ENCODE peak calls at places on chromosomes 4 and X, in eight cellular contexts. One of them, this sample, is unnamed. For H3K4me1 and H3K9me3, the result is how much of the 10 kb centered on the place peaks cover.

GRCh38 chr4:125736057-125736456 is 421.3 kb downstream of the FAT4 start:
- DNase-seq in OCI-LY7: no peak
- DNase-seq in osteoblast: no peak
- DNase-seq in Karpas-422: peak
- DNase-seq in K562: no peak
- DNase-seq in neural progenitor cell: no peak
- DNase-seq in trophoblast cell: no peak
- DNase-seq in HCT116: no peak
- DNase-seq in this sample: no peak

GRCh38 chr4:14916554-14917304 is 85.6 kb upstream of the CPEB2 start:
- DNase-seq in OCI-LY7: no peak
- DNase-seq in osteoblast: peak
- DNase-seq in Karpas-422: no peak
- DNase-seq in K562: no peak
- DNase-seq in neural progenitor cell: no peak
- DNase-seq in trophoblast cell: peak
- DNase-seq in HCT116: peak
- DNase-seq in this sample: no peak

GRCh38 chr4:156956359-156956758 is 15.2 kb downstream of the PDGFC start:
- DNase-seq in OCI-LY7: no peak
- DNase-seq in osteoblast: no peak
- DNase-seq in Karpas-422: no peak
- DNase-seq in K562: no peak
- DNase-seq in neural progenitor cell: no peak
- DNase-seq in trophoblast cell: no peak
- DNase-seq in HCT116: no peak
- DNase-seq in this sample: no peak

GRCh38 chr4:1721666-1722550 is 587 bp downstream of the TACC3 start:
- DNase-seq in OCI-LY7: peak
- DNase-seq in osteoblast: peak
- DNase-seq in Karpas-422: peak
- DNase-seq in K562: peak
- DNase-seq in neural progenitor cell: peak
- DNase-seq in trophoblast cell: no peak
- DNase-seq in HCT116: no peak
- DNase-seq in this sample: no peak

GRCh38 chrX:132119821-132120220 is 8.0 kb downstream of the FRMD7 start:
- DNase-seq in OCI-LY7: no peak
- DNase-seq in osteoblast: no peak
- DNase-seq in Karpas-422: no peak
- DNase-seq in K562: no peak
- DNase-seq in neural progenitor cell: peak
- DNase-seq in trophoblast cell: peak
- DNase-seq in HCT116: no peak
- DNase-seq in this sample: no peak

GRCh38 chr4:139171878-139172691 is 4.9 kb downstream of the ELF2 start:
- DNase-seq in OCI-LY7: no peak
- DNase-seq in osteoblast: peak
- DNase-seq in Karpas-422: no peak
- DNase-seq in K562: no peak
- DNase-seq in neural progenitor cell: no peak
- DNase-seq in trophoblast cell: peak
- DNase-seq in HCT116: no peak
- DNase-seq in this sample: no peak

GRCh38 chr4:128871948-128872347 is 62.4 kb downstream of the JADE1 start:
- DNase-seq in OCI-LY7: no peak
- DNase-seq in osteoblast: no peak
- DNase-seq in Karpas-422: no peak
- DNase-seq in K562: no peak
- DNase-seq in neural progenitor cell: no peak
- DNase-seq in trophoblast cell: peak
- DNase-seq in HCT116: no peak
- DNase-seq in this sample: no peak

GRCh38 chr4:20287246-20287645 is 35.5 kb downstream of the SLIT2 start:
- DNase-seq in OCI-LY7: no peak
- DNase-seq in osteoblast: no peak
- DNase-seq in Karpas-422: no peak
- DNase-seq in K562: no peak
- DNase-seq in neural progenitor cell: no peak
- DNase-seq in trophoblast cell: no peak
- DNase-seq in HCT116: no peak
- DNase-seq in this sample: no peak

GRCh38 chrX:7083021-7083420 is 64.5 kb upstream of the STS start:
- DNase-seq in OCI-LY7: peak
- DNase-seq in osteoblast: no peak
- DNase-seq in Karpas-422: peak
- DNase-seq in K562: no peak
- DNase-seq in neural progenitor cell: no peak
- DNase-seq in trophoblast cell: no peak
- DNase-seq in HCT116: no peak
- DNase-seq in this sample: peak

GRCh38 chrX:56745019-56745418 is 16.0 kb downstream of the NBDY start:
- DNase-seq in OCI-LY7: no peak
- DNase-seq in osteoblast: no peak
- DNase-seq in Karpas-422: peak
- DNase-seq in K562: no peak
- DNase-seq in neural progenitor cell: no peak
- DNase-seq in trophoblast cell: no peak
- DNase-seq in HCT116: peak
- DNase-seq in this sample: no peak

GRCh38 chrX:129679856-129680255 is 25.1 kb upstream of the APLN start:
- DNase-seq in OCI-LY7: no peak
- DNase-seq in osteoblast: no peak
- DNase-seq in Karpas-422: no peak
- DNase-seq in K562: no peak
- DNase-seq in neural progenitor cell: no peak
- DNase-seq in trophoblast cell: no peak
- DNase-seq in HCT116: no peak
- DNase-seq in this sample: no peak

GRCh38 chr4:8198906-8199593 is at the start of gene SH3TC1:
- DNase-seq in OCI-LY7: peak
- DNase-seq in osteoblast: peak
- DNase-seq in Karpas-422: peak
- DNase-seq in K562: peak
- DNase-seq in neural progenitor cell: peak
- DNase-seq in trophoblast cell: peak
- DNase-seq in HCT116: peak
- DNase-seq in this sample: peak

GRCh38 chr4:113645771-113646455 is 115.6 kb downstream of the CAMK2D start:
- DNase-seq in OCI-LY7: no peak
- DNase-seq in osteoblast: no peak
- DNase-seq in Karpas-422: no peak
- DNase-seq in K562: peak
- DNase-seq in neural progenitor cell: peak
- DNase-seq in trophoblast cell: no peak
- DNase-seq in HCT116: peak
- DNase-seq in this sample: no peak

GRCh38 chr4:183349673-183350072 is 27.4 kb upstream of the CLDN24 start:
- DNase-seq in OCI-LY7: no peak
- DNase-seq in osteoblast: no peak
- DNase-seq in Karpas-422: no peak
- DNase-seq in K562: no peak
- DNase-seq in neural progenitor cell: no peak
- DNase-seq in trophoblast cell: no peak
- DNase-seq in HCT116: no peak
- DNase-seq in this sample: no peak

GRCh38 chr4:121679267-121679666 is 17.5 kb downstream of the ANXA5 start:
- DNase-seq in OCI-LY7: no peak
- DNase-seq in osteoblast: no peak
- DNase-seq in Karpas-422: no peak
- DNase-seq in K562: no peak
- DNase-seq in neural progenitor cell: no peak
- DNase-seq in trophoblast cell: no peak
- DNase-seq in HCT116: no peak
- DNase-seq in this sample: no peak

GRCh38 chr4:85756938-85757337 is 282.0 kb downstream of the ARHGAP24 start:
- DNase-seq in OCI-LY7: peak
- DNase-seq in osteoblast: peak
- DNase-seq in Karpas-422: peak
- DNase-seq in K562: peak
- DNase-seq in neural progenitor cell: peak
- DNase-seq in trophoblast cell: no peak
- DNase-seq in HCT116: no peak
- DNase-seq in this sample: peak

GRCh38 chr4:115711575-115711974 is 598.2 kb upstream of the NDST4 start:
- DNase-seq in OCI-LY7: no peak
- DNase-seq in osteoblast: no peak
- DNase-seq in Karpas-422: no peak
- DNase-seq in K562: no peak
- DNase-seq in neural progenitor cell: peak
- DNase-seq in trophoblast cell: no peak
- DNase-seq in HCT116: no peak
- DNase-seq in this sample: no peak

DNA sequence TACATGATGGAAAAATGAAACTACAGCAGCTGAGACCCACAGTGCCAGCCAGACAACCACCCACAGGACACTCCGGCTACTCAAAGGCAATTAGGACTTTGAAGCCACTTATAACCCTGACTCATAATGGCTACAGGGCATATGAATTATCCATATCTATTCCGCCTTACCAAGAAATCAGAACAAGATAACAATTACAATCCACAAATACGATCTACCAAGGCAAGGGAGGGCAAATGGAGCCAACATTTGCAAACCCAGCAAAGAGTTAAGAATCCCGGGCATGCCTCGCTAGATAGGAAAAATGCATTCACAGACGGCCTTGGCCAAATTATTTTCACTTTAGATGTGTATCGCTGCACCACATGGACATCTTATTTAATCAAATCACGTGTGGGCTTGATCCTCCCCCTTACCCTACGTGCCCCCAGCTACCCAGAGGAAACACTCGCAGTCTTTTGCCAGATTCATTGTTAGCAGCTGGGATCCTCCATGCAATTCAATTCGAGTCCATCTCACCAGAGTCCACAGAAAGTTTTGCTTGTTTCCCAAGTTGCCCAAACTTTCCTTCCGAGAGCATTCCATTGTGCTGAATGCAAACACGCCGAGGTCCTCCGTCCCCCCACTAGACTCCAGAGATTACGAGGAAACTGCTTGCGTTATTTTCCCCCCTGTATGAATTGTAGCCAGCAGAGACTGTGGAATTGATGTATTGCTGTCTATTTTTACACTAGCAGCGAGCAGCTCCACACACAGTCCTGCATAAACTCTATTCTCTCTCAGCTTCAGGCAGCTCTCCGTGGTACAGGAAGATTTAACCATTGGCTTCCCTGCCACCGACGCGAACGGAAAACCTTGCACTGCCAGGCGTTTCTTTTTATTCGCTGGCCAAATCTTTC is 1.2 kb downstream of the PPARGC1A start:
- DNase-seq in OCI-LY7: no peak
- DNase-seq in osteoblast: peak
- DNase-seq in Karpas-422: no peak
- DNase-seq in K562: no peak
- DNase-seq in neural progenitor cell: peak
- DNase-seq in trophoblast cell: no peak
- DNase-seq in HCT116: no peak
- DNase-seq in this sample: no peak
- H3K4me1 ChIP-seq in OCI-LY7: under half
- H3K4me1 ChIP-seq in osteoblast: under half
- H3K4me1 ChIP-seq in Karpas-422: under half
- H3K4me1 ChIP-seq in K562: under half
- H3K4me1 ChIP-seq in neural progenitor cell: under half
- H3K4me1 ChIP-seq in trophoblast cell: under half
- H3K4me1 ChIP-seq in HCT116: under half
- H3K4me1 ChIP-seq in this sample: under half

DNA sequence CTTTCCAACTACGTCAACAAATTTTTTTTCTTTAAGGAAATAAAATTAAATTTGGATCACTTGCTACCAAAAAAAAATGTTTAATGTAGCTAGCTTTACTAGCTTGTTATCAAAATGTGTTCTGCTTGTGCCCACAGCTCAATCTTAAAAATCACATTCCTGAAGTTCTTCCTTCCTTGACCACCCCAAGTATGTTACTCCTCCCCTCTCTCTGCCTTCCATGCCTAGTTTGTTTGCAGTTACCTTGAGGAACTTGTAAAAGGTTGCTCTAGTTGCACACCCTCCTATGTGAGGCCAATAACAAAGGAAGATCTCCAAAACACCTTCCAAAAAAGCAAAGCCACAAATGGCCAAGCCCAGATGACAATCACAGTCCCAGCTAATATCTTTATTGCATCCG is 19.6 kb upstream of the TMEM184C start:
- DNase-seq in OCI-LY7: no peak
- DNase-seq in osteoblast: no peak
- DNase-seq in Karpas-422: no peak
- DNase-seq in K562: no peak
- DNase-seq in neural progenitor cell: no peak
- DNase-seq in trophoblast cell: no peak
- DNase-seq in HCT116: no peak
- DNase-seq in this sample: no peak
- H2AFZ ChIP-seq in OCI-LY7: no peak
- H2AFZ ChIP-seq in osteoblast: peak
- H2AFZ ChIP-seq in Karpas-422: no peak
- H2AFZ ChIP-seq in K562: no peak
- H2AFZ ChIP-seq in neural progenitor cell: no peak
- H2AFZ ChIP-seq in trophoblast cell: no peak
- H2AFZ ChIP-seq in HCT116: no peak
- H2AFZ ChIP-seq in this sample: no peak

GRCh38 chrX:31168596-31168995 is 96.8 kb upstream of the FTHL17 start:
- DNase-seq in OCI-LY7: peak
- DNase-seq in osteoblast: no peak
- DNase-seq in Karpas-422: no peak
- DNase-seq in K562: no peak
- DNase-seq in neural progenitor cell: no peak
- DNase-seq in trophoblast cell: no peak
- DNase-seq in HCT116: no peak
- DNase-seq in this sample: no peak

GRCh38 chrX:31170792-31171191 is 99.0 kb upstream of the FTHL17 start:
- DNase-seq in OCI-LY7: no peak
- DNase-seq in osteoblast: no peak
- DNase-seq in Karpas-422: no peak
- DNase-seq in K562: no peak
- DNase-seq in neural progenitor cell: no peak
- DNase-seq in trophoblast cell: no peak
- DNase-seq in HCT116: no peak
- DNase-seq in this sample: no peak

GRCh38 chrX:31166416-31166815 is 94.6 kb upstream of the FTHL17 start:
- DNase-seq in OCI-LY7: no peak
- DNase-seq in osteoblast: no peak
- DNase-seq in Karpas-422: no peak
- DNase-seq in K562: no peak
- DNase-seq in neural progenitor cell: no peak
- DNase-seq in trophoblast cell: peak
- DNase-seq in HCT116: no peak
- DNase-seq in this sample: no peak

GRCh38 chrX:31165241-31166035 is 93.6 kb upstream of the FTHL17 start:
- DNase-seq in OCI-LY7: no peak
- DNase-seq in osteoblast: peak
- DNase-seq in Karpas-422: no peak
- DNase-seq in K562: no peak
- DNase-seq in neural progenitor cell: no peak
- DNase-seq in trophoblast cell: peak
- DNase-seq in HCT116: no peak
- DNase-seq in this sample: no peak

GRCh38 chrX:31166832-31167231 is 95.0 kb upstream of the FTHL17 start:
- DNase-seq in OCI-LY7: no peak
- DNase-seq in osteoblast: no peak
- DNase-seq in Karpas-422: no peak
- DNase-seq in K562: no peak
- DNase-seq in neural progenitor cell: no peak
- DNase-seq in trophoblast cell: no peak
- DNase-seq in HCT116: no peak
- DNase-seq in this sample: no peak
- H3K9me3 ChIP-seq in OCI-LY7: under half
- H3K9me3 ChIP-seq in osteoblast: under half
- H3K9me3 ChIP-seq in Karpas-422: under half
- H3K9me3 ChIP-seq in K562: under half
- H3K9me3 ChIP-seq in neural progenitor cell: under half
- H3K9me3 ChIP-seq in trophoblast cell: under half
- H3K9me3 ChIP-seq in HCT116: under half
- H3K9me3 ChIP-seq in this sample: under half

GRCh38 chr4:118911162-118911791 is 22.6 kb downstream of the SYNPO2 start:
- DNase-seq in OCI-LY7: no peak
- DNase-seq in osteoblast: peak
- DNase-seq in Karpas-422: no peak
- DNase-seq in K562: no peak
- DNase-seq in neural progenitor cell: no peak
- DNase-seq in trophoblast cell: no peak
- DNase-seq in HCT116: no peak
- DNase-seq in this sample: no peak
- H3K4me1 ChIP-seq in OCI-LY7: under half
- H3K4me1 ChIP-seq in osteoblast: under half
- H3K4me1 ChIP-seq in Karpas-422: under half
- H3K4me1 ChIP-seq in K562: under half
- H3K4me1 ChIP-seq in neural progenitor cell: under half
- H3K4me1 ChIP-seq in trophoblast cell: under half
- H3K4me1 ChIP-seq in HCT116: under half
- H3K4me1 ChIP-seq in this sample: under half

This sample was measured in DND-41.